ENCODE peak calls at places on chromosomes 4 and X, in four cellular contexts. Q is body of pancreas, O is sigmoid colon, R is HCT116. V is an unnamed sample.

GRCh38 chrX:31497086-31497485 is 425.2 kb upstream of the FTHL17 start:
- DNase-seq in Q (no peak), O (no peak), R (no peak), V (no peak)

GRCh38 chr4:147855670-147856069 is 123.8 kb downstream of the ARHGAP10 start:
- DNase-seq in O (no peak), Q (no peak), R (no peak), V (no peak)

GRCh38 chr4:22991576-22991975 is 298.8 kb downstream of the GBA3 start:
- DNase-seq in O (no peak), Q (no peak), R (no peak), V (no peak)

GRCh38 chr4:116358633-116359222 is 726.6 kb downstream of the TRAM1L1 start:
- DNase-seq in R (peak), O (no peak), Q (peak), V (peak)

GRCh38 chr4:114364857-114365256 is 233.8 kb upstream of the UGT8 start:
- DNase-seq in R (no peak), O (no peak), Q (no peak), V (no peak)

GRCh38 chr4:7625073-7625472 is 190.3 kb upstream of the PSAPL1 start:
- DNase-seq in Q (no peak), O (no peak), R (no peak), V (no peak)

GRCh38 chr4:142404191-142404611 is 441.9 kb downstream of the INPP4B start:
- DNase-seq in Q (no peak), R (peak), O (no peak), V (no peak)

GRCh38 chr4:2354760-2355159 is 63.7 kb downstream of the ZFYVE28 start:
- DNase-seq in Q (no peak), R (no peak), O (peak), V (no peak)

GRCh38 chr4:2797188-2797544 is 4.3 kb downstream of the SH3BP2 start:
- DNase-seq in Q (no peak), R (no peak), O (peak), V (no peak)

GRCh38 chrX:117957128-117957527 is 159.5 kb downstream of the KLHL13 start:
- DNase-seq in Q (no peak), R (no peak), O (no peak), V (no peak)

GRCh38 chrX:114344756-114345155 is 239.1 kb upstream of the HTR2C start:
- DNase-seq in R (peak), Q (no peak), O (no peak), V (no peak)

GRCh38 chr4:78293841-78294301 is 236.7 kb downstream of the FRAS1 start:
- DNase-seq in Q (no peak), R (no peak), O (no peak), V (no peak)

GRCh38 chr4:128320656-128321055 is 33.0 kb upstream of the PGRMC2 start:
- DNase-seq in O (no peak), Q (no peak), R (no peak), V (no peak)

GRCh38 chr4:84691170-84691691 is 108.3 kb downstream of the CDS1 start:
- DNase-seq in O (no peak), Q (no peak), R (peak), V (peak)

GRCh38 chrX:46333550-46333949 is 211.7 kb downstream of the ZNF674 start:
- DNase-seq in Q (no peak), R (no peak), O (no peak), V (no peak)

GRCh38 chrX:46376246-46376885 is 168.9 kb downstream of the ZNF674 start:
- DNase-seq in Q (no peak), O (no peak), R (peak), V (peak)

GRCh38 chr4:106830879-106831278 is 205.2 kb downstream of the DKK2 start:
- DNase-seq in Q (no peak), R (no peak), O (no peak), V (no peak)

GRCh38 chr4:80065601-80066000 is 7.4 kb downstream of the ANTXR2 start:
- DNase-seq in R (no peak), Q (no peak), O (no peak), V (no peak)

GRCh38 chr4:22099896-22100295 is 151.3 kb upstream of the KCNIP4 start:
- DNase-seq in R (no peak), O (no peak), Q (no peak), V (no peak)

GRCh38 chrX:82648062-82648461 is 860.0 kb upstream of the POU3F4 start:
- DNase-seq in R (no peak), O (no peak), Q (no peak), V (no peak)

GRCh38 chrX:107549504-107549903 is 78.8 kb upstream of the PRPS1 start:
- DNase-seq in R (no peak), Q (no peak), O (no peak), V (no peak)

GRCh38 chr4:40875507-40876150 is 125.9 kb downstream of the NSUN7 start:
- DNase-seq in O (no peak), R (no peak), Q (no peak), V (no peak)

GRCh38 chr4:8706221-8707044 is 113.9 kb downstream of the CPZ start:
- DNase-seq in Q (peak), O (peak), R (no peak), V (no peak)

GRCh38 chrX:24153175-24153795 is 3.8 kb downstream of the ZFX start:
- DNase-seq in R (no peak), O (peak), Q (no peak), V (no peak)

GRCh38 chr4:99404595-99405287 is 30.4 kb downstream of the ADH7 start:
- DNase-seq in Q (no peak), O (no peak), R (peak), V (peak)

GRCh38 chr4:174217273-174218126 is 66.0 kb downstream of the FBXO8 start:
- DNase-seq in O (no peak), R (no peak), Q (peak), V (peak)

DNA sequence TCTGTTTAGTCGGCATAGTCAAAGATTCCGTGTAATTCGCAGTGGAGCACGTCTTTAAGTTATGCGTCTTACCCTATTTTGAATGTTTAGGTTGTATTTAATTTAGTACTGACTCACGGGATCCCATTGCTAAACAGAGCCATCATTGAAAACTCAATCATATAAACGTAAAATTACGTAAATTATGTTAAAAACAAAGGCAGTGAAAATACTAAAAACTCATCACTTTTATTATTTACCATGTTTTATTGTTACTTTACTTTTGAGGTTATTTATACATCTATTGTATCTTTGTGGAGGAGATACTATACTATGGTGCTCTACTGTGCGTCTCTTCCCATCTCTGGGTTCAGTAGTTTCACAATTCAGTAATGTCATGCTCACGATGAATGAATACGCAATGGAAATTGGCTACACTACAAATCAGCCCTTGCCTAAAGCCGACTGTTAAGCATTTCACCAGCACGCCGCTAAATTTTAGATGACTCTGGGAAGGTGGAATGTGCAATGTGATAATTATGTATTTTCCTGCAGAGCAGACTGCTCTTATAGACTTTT is 944 bp downstream of the FUNDC2 start:
- DNase-seq in R (peak), O (peak), Q (no peak), V (no peak)
- TF ChIP-seq POLR2A in R (no peak), O (no peak), Q (peak), V (no peak)

GRCh38 chrX:3219667-3220066 is 126.8 kb downstream of the MXRA5 start:
- DNase-seq in R (no peak), O (no peak), Q (peak), V (no peak)
- TF ChIP-seq POLR2A in R (no peak), O (no peak), Q (no peak), V (no peak)

DNA sequence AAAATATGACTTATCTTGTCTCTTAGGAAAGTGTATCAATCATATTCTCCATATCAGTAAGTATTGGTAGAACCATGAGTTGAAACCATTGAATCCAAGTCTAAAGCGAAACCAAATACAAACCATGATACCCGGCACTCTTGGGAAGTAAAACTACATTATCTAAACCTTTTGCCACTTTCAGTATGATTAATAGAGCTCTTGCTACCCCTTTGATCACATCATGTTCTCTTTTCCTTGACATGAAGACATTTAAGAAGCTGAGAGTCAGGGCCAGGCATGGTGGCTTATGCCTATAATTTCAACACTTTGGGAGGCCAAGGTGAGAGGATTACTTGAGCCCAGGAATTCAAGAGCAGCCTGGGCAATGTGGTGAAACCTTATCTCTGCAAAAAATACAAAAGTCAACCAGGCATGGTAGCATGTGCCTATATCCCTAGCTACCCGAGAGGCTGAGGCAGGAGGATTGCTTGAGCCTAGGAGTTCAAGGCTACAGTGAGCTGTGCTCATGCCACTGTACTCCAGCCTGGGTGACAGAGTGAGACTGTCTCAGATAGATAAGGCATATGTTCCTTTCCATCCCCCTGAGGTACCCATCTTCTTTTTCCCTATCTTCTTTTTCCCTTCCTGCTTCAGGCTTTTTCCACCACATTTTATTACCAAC is 45.4 kb downstream of the CEP135 start:
- DNase-seq in R (no peak), O (no peak), Q (no peak), V (no peak)
- TF ChIP-seq POLR2A in R (no peak), O (no peak), Q (no peak), V (no peak)

GRCh38 chrX:153971124-153971631 is 440 bp downstream of the HCFC1 start:
- DNase-seq in Q (peak), O (peak), R (peak), V (peak)
- TF ChIP-seq POLR2A in Q (peak), O (peak), R (no peak), V (peak)

GRCh38 chrX:41963348-41963747 is 40.0 kb upstream of the CASK start:
- DNase-seq in R (no peak), O (no peak), Q (no peak), V (no peak)

GRCh38 chrX:41956027-41956426 is 32.7 kb upstream of the CASK start:
- DNase-seq in O (no peak), R (no peak), Q (no peak), V (no peak)

GRCh38 chrX:41958861-41959260 is 35.5 kb upstream of the CASK start:
- DNase-seq in R (no peak), O (no peak), Q (no peak), V (no peak)

GRCh38 chrX:41960142-41960541 is 36.8 kb upstream of the CASK start:
- DNase-seq in O (no peak), Q (no peak), R (no peak), V (no peak)
- TF ChIP-seq POLR2A in O (no peak), Q (no peak), R (no peak), V (no peak)

GRCh38 chr4:71453516-71453915 is 114.7 kb downstream of the SLC4A4 start:
- DNase-seq in O (no peak), Q (no peak), R (no peak), V (no peak)
- TF ChIP-seq POLR2A in O (no peak), Q (no peak), R (no peak), V (no peak)

GRCh38 chrX:48698306-48698705 is 1.8 kb downstream of the SUV39H1 start:
- DNase-seq in O (no peak), Q (no peak), R (no peak), V (no peak)

GRCh38 chrX:48702716-48703115 is 6.2 kb downstream of the SUV39H1 start:
- DNase-seq in R (no peak), O (no peak), Q (no peak), V (no peak)

GRCh38 chrX:48702032-48702431 is 5.5 kb downstream of the SUV39H1 start:
- DNase-seq in O (no peak), R (no peak), Q (no peak), V (no peak)

GRCh38 chrX:48700951-48701653 is 4.6 kb downstream of the SUV39H1 start:
- DNase-seq in R (no peak), O (no peak), Q (no peak), V (no peak)

DNA sequence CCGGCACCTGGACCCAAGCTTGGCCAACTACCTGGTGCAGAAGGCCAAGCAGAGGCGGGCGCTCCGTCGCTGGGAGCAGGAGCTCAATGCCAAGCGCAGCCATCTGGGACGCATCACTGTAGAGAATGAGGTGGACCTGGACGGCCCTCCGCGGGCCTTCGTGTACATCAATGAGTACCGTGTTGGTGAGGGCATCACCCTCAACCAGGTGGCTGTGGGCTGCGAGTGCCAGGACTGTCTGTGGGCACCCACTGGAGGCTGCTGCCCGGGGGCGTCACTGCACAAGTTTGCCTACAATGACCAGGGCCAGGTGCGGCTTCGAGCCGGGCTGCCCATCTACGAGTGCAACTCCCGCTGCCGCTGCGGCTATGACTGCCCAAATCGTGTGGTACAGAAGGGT is 3.7 kb downstream of the SUV39H1 start:
- DNase-seq in R (no peak), O (no peak), Q (no peak), V (no peak)
- TF ChIP-seq POLR2A in R (no peak), O (no peak), Q (no peak), V (no peak)

GRCh38 chr4:1043658-1044468 is 32.4 kb downstream of the FGFRL1 start:
- DNase-seq in O (peak), R (peak), Q (peak), V (peak)
- TF ChIP-seq POLR2A in O (no peak), R (no peak), Q (no peak), V (peak)